ENCODE peak calls at places on chromosomes 5 and 9, in ten cellular contexts. Y, W, P, S, N, L, B, G, D and U are unnamed samples.

GRCh38 chr5:163269624-163270023 is 167.8 kb upstream of the CCNG1 start:
- DNase-seq in Y (no peak), W (no peak), P (no peak), S (no peak), N (no peak), L (no peak), B (peak; percentile 16), G (no peak), D (no peak), U (peak; percentile 5)

GRCh38 chr5:37506241-37506640 is 127.1 kb downstream of the WDR70 start:
- DNase-seq in Y (no peak), W (no peak), P (no peak), S (no peak), N (no peak), L (no peak), B (no peak), G (no peak), D (no peak), U (no peak)

GRCh38 chr5:96196890-96197289 is 235.2 kb upstream of the ELL2 start:
- DNase-seq in Y (no peak), W (no peak), P (no peak), S (no peak), N (no peak), L (no peak), B (no peak), G (no peak), D (no peak), U (no peak)

GRCh38 chr9:694499-695154 is 146.9 kb upstream of the DMRT1 start:
- DNase-seq in Y (no peak), W (no peak), P (peak; percentile 93), S (peak; percentile 88), N (peak; percentile 99), L (no peak), B (no peak), G (no peak), D (peak; percentile 90), U (peak; percentile 97)

GRCh38 chr5:64690417-64691151 is at the start of gene SHISAL2B:
- DNase-seq in Y (peak; percentile 81), W (no peak), P (peak; percentile 36), S (peak; percentile 11), N (peak; percentile 44), L (peak; percentile 75), B (peak; percentile 68), G (no peak), D (no peak), U (peak; percentile 31)

GRCh38 chr9:18349530-18349929 is 124.4 kb upstream of the ADAMTSL1 start:
- DNase-seq in Y (peak; percentile 54), W (no peak), P (no peak), S (no peak), N (peak; percentile 31), L (no peak), B (no peak), G (no peak), D (no peak), U (no peak)

GRCh38 chr9:86614871-86615849 is 260.9 kb upstream of the TUT7 start:
- DNase-seq in Y (peak; percentile 90), W (no peak), P (peak; percentile 45), S (no peak), N (peak; percentile 40), L (peak; percentile 34), B (no peak), G (no peak), D (peak; percentile 52), U (peak; percentile 52)

GRCh38 chr5:91266184-91266705 is 116.9 kb downstream of the ARRDC3 start:
- DNase-seq in Y (no peak), W (no peak), P (peak; percentile 73), S (peak; percentile 76), N (peak; percentile 65), L (no peak), B (no peak), G (no peak), D (peak; percentile 68), U (peak; percentile 60)

GRCh38 chr9:4984171-4984570 is 901 bp upstream of the JAK2 start:
- DNase-seq in Y (no peak), W (no peak), P (no peak), S (peak; percentile 62), N (no peak), L (no peak), B (no peak), G (no peak), D (peak; percentile 47), U (no peak)

GRCh38 chr5:178394074-178394473 is 161.5 kb upstream of the PHYKPL start:
- DNase-seq in Y (peak; percentile 52), W (no peak), P (no peak), S (no peak), N (no peak), L (peak; percentile 60), B (no peak), G (no peak), D (no peak), U (no peak)

GRCh38 chr5:127885176-127885575 is 182.0 kb downstream of the CCDC192 start:
- DNase-seq in Y (no peak), W (no peak), P (no peak), S (no peak), N (no peak), L (no peak), B (peak; percentile 39), G (no peak), D (no peak), U (no peak)

GRCh38 chr5:89064054-89064453 is 181.1 kb upstream of the MEF2C start:
- DNase-seq in Y (no peak), W (no peak), P (no peak), S (no peak), N (peak; percentile 30), L (no peak), B (no peak), G (no peak), D (no peak), U (no peak)

GRCh38 chr5:132456553-132457361 is 33.8 kb downstream of the IRF1 start:
- DNase-seq in Y (no peak), W (peak; percentile 60), P (peak; percentile 57), S (peak; percentile 90), N (peak; percentile 82), L (no peak), B (no peak), G (no peak), D (no peak), U (peak; percentile 52)

GRCh38 chr9:8448226-8448625 is 648.6 kb upstream of the DMAC1 start:
- DNase-seq in Y (no peak), W (no peak), P (no peak), S (no peak), N (no peak), L (no peak), B (no peak), G (no peak), D (no peak), U (no peak)

GRCh38 chr9:130606887-130607582 is 27.7 kb downstream of the FUBP3 start:
- DNase-seq in Y (no peak), W (no peak), P (peak; percentile 31), S (peak; percentile 49), N (no peak), L (no peak), B (no peak), G (no peak), D (no peak), U (peak; percentile 23)

GRCh38 chr9:94086468-94086867 is 2.2 kb downstream of the PTPDC1 start:
- DNase-seq in Y (no peak), W (no peak), P (peak; percentile 85), S (peak; percentile 80), N (peak; percentile 5), L (no peak), B (peak; percentile 63), G (no peak), D (peak; percentile 62), U (peak; percentile 89)

GRCh38 chr5:94240616-94241287 is 377.7 kb downstream of the KIAA0825 start:
- DNase-seq in Y (peak; percentile 52), W (no peak), P (no peak), S (no peak), N (no peak), L (no peak), B (peak; percentile 38), G (no peak), D (peak; percentile 49), U (peak; percentile 48)

GRCh38 chr5:120507826-120508463 is 43.8 kb downstream of the PRR16 start:
- DNase-seq in Y (no peak), W (no peak), P (peak; percentile 58), S (no peak), N (no peak), L (no peak), B (no peak), G (no peak), D (no peak), U (no peak)

GRCh38 chr5:173845321-173845720 is 42.8 kb upstream of the CPEB4 start:
- DNase-seq in Y (no peak), W (no peak), P (no peak), S (no peak), N (no peak), L (no peak), B (no peak), G (no peak), D (no peak), U (no peak)

GRCh38 chr5:176687247-176687646 is 40.0 kb downstream of the TSPAN17 start:
- DNase-seq in Y (no peak), W (no peak), P (no peak), S (no peak), N (no peak), L (no peak), B (no peak), G (no peak), D (no peak), U (no peak)

GRCh38 chr9:117643288-117643654 is 60.9 kb upstream of the TLR4 start:
- DNase-seq in Y (no peak), W (no peak), P (no peak), S (no peak), N (no peak), L (no peak), B (no peak), G (no peak), D (no peak), U (no peak)

GRCh38 chr9:3360245-3360644 is 165.6 kb downstream of the RFX3 start:
- DNase-seq in Y (no peak), W (no peak), P (no peak), S (no peak), N (peak; percentile 10), L (no peak), B (no peak), G (no peak), D (no peak), U (no peak)